ENCODE peak calls at places on chromosomes 7 and 10, in five cellular contexts. One of them, this sample, is unnamed.

GRCh38 chr7:137717811-137718271 is 128.9 kb downstream of the DGKI start:
- DNase-seq in MCF 10A: peak
- DNase-seq in CD4-positive, CD25-positive, alpha-beta regulatory T cell: no peak
- DNase-seq in CD8-positive, alpha-beta memory T cell: no peak
- DNase-seq in stimulated activated CD4-positive, alpha-beta T cell treated with anti-CD3 and anti-CD28 coated beads, Interleukin-1b, Interleukin-23, amount 100 ng/mL, for 1 hour: no peak
- DNase-seq in this sample: no peak

GRCh38 chr10:33552290-33552689 is 217.8 kb upstream of the NRP1 start:
- DNase-seq in MCF 10A: no peak
- DNase-seq in CD4-positive, CD25-positive, alpha-beta regulatory T cell: no peak
- DNase-seq in CD8-positive, alpha-beta memory T cell: no peak
- DNase-seq in stimulated activated CD4-positive, alpha-beta T cell treated with anti-CD3 and anti-CD28 coated beads, Interleukin-1b, Interleukin-23, amount 100 ng/mL, for 1 hour: no peak
- DNase-seq in this sample: no peak

GRCh38 chr10:113287592-113287991 is 265.3 kb upstream of the HABP2 start:
- DNase-seq in MCF 10A: no peak
- DNase-seq in CD4-positive, CD25-positive, alpha-beta regulatory T cell: no peak
- DNase-seq in CD8-positive, alpha-beta memory T cell: no peak
- DNase-seq in stimulated activated CD4-positive, alpha-beta T cell treated with anti-CD3 and anti-CD28 coated beads, Interleukin-1b, Interleukin-23, amount 100 ng/mL, for 1 hour: no peak
- DNase-seq in this sample: no peak

GRCh38 chr10:43857206-43857952 is 208.7 kb upstream of the ZNF32 start:
- DNase-seq in MCF 10A: peak
- DNase-seq in CD4-positive, CD25-positive, alpha-beta regulatory T cell: no peak
- DNase-seq in CD8-positive, alpha-beta memory T cell: no peak
- DNase-seq in stimulated activated CD4-positive, alpha-beta T cell treated with anti-CD3 and anti-CD28 coated beads, Interleukin-1b, Interleukin-23, amount 100 ng/mL, for 1 hour: no peak
- DNase-seq in this sample: no peak

GRCh38 chr10:132186488-132187413 is at the start of gene DPYSL4:
- DNase-seq in MCF 10A: no peak
- DNase-seq in CD4-positive, CD25-positive, alpha-beta regulatory T cell: no peak
- DNase-seq in CD8-positive, alpha-beta memory T cell: peak
- DNase-seq in stimulated activated CD4-positive, alpha-beta T cell treated with anti-CD3 and anti-CD28 coated beads, Interleukin-1b, Interleukin-23, amount 100 ng/mL, for 1 hour: no peak
- DNase-seq in this sample: peak

GRCh38 chr10:72563327-72563932 is 62.4 kb downstream of the MICU1 start:
- DNase-seq in MCF 10A: no peak
- DNase-seq in CD4-positive, CD25-positive, alpha-beta regulatory T cell: no peak
- DNase-seq in CD8-positive, alpha-beta memory T cell: no peak
- DNase-seq in stimulated activated CD4-positive, alpha-beta T cell treated with anti-CD3 and anti-CD28 coated beads, Interleukin-1b, Interleukin-23, amount 100 ng/mL, for 1 hour: no peak
- DNase-seq in this sample: no peak

GRCh38 chr7:103317009-103317408 is 19.8 kb downstream of the PMPCB start:
- DNase-seq in MCF 10A: no peak
- DNase-seq in CD4-positive, CD25-positive, alpha-beta regulatory T cell: no peak
- DNase-seq in CD8-positive, alpha-beta memory T cell: no peak
- DNase-seq in stimulated activated CD4-positive, alpha-beta T cell treated with anti-CD3 and anti-CD28 coated beads, Interleukin-1b, Interleukin-23, amount 100 ng/mL, for 1 hour: no peak
- DNase-seq in this sample: no peak

GRCh38 chr10:131842351-131843088 is 58.3 kb upstream of the PPP2R2D start:
- DNase-seq in MCF 10A: no peak
- DNase-seq in CD4-positive, CD25-positive, alpha-beta regulatory T cell: no peak
- DNase-seq in CD8-positive, alpha-beta memory T cell: no peak
- DNase-seq in stimulated activated CD4-positive, alpha-beta T cell treated with anti-CD3 and anti-CD28 coated beads, Interleukin-1b, Interleukin-23, amount 100 ng/mL, for 1 hour: no peak
- DNase-seq in this sample: no peak

GRCh38 chr7:87060288-87060537 is 759 bp upstream of the ELAPOR2 start:
- DNase-seq in MCF 10A: peak
- DNase-seq in CD4-positive, CD25-positive, alpha-beta regulatory T cell: no peak
- DNase-seq in CD8-positive, alpha-beta memory T cell: no peak
- DNase-seq in stimulated activated CD4-positive, alpha-beta T cell treated with anti-CD3 and anti-CD28 coated beads, Interleukin-1b, Interleukin-23, amount 100 ng/mL, for 1 hour: no peak
- DNase-seq in this sample: no peak

GRCh38 chr7:79199961-79200360 is 253.5 kb downstream of the MAGI2 start:
- DNase-seq in MCF 10A: no peak
- DNase-seq in CD4-positive, CD25-positive, alpha-beta regulatory T cell: no peak
- DNase-seq in CD8-positive, alpha-beta memory T cell: no peak
- DNase-seq in stimulated activated CD4-positive, alpha-beta T cell treated with anti-CD3 and anti-CD28 coated beads, Interleukin-1b, Interleukin-23, amount 100 ng/mL, for 1 hour: no peak
- DNase-seq in this sample: no peak

GRCh38 chr7:69657331-69657730 is 59.1 kb downstream of the AUTS2 start:
- DNase-seq in MCF 10A: no peak
- DNase-seq in CD4-positive, CD25-positive, alpha-beta regulatory T cell: no peak
- DNase-seq in CD8-positive, alpha-beta memory T cell: no peak
- DNase-seq in stimulated activated CD4-positive, alpha-beta T cell treated with anti-CD3 and anti-CD28 coated beads, Interleukin-1b, Interleukin-23, amount 100 ng/mL, for 1 hour: no peak
- DNase-seq in this sample: no peak

GRCh38 chr7:107652642-107653041 is 8.0 kb upstream of the SLC26A4 start:
- DNase-seq in MCF 10A: no peak
- DNase-seq in CD4-positive, CD25-positive, alpha-beta regulatory T cell: no peak
- DNase-seq in CD8-positive, alpha-beta memory T cell: no peak
- DNase-seq in stimulated activated CD4-positive, alpha-beta T cell treated with anti-CD3 and anti-CD28 coated beads, Interleukin-1b, Interleukin-23, amount 100 ng/mL, for 1 hour: no peak
- DNase-seq in this sample: no peak

GRCh38 chr10:128080231-128080630 is 46.0 kb downstream of the MKI67 start:
- DNase-seq in MCF 10A: no peak
- DNase-seq in CD4-positive, CD25-positive, alpha-beta regulatory T cell: no peak
- DNase-seq in CD8-positive, alpha-beta memory T cell: no peak
- DNase-seq in stimulated activated CD4-positive, alpha-beta T cell treated with anti-CD3 and anti-CD28 coated beads, Interleukin-1b, Interleukin-23, amount 100 ng/mL, for 1 hour: no peak
- DNase-seq in this sample: no peak

GRCh38 chr10:22550732-22551131 is 163.6 kb downstream of the PIP4K2A start:
- DNase-seq in MCF 10A: peak
- DNase-seq in CD4-positive, CD25-positive, alpha-beta regulatory T cell: peak
- DNase-seq in CD8-positive, alpha-beta memory T cell: peak
- DNase-seq in stimulated activated CD4-positive, alpha-beta T cell treated with anti-CD3 and anti-CD28 coated beads, Interleukin-1b, Interleukin-23, amount 100 ng/mL, for 1 hour: peak
- DNase-seq in this sample: peak

GRCh38 chr7:44313621-44314031 is 11.8 kb downstream of the CAMK2B start:
- DNase-seq in MCF 10A: no peak
- DNase-seq in CD4-positive, CD25-positive, alpha-beta regulatory T cell: no peak
- DNase-seq in CD8-positive, alpha-beta memory T cell: no peak
- DNase-seq in stimulated activated CD4-positive, alpha-beta T cell treated with anti-CD3 and anti-CD28 coated beads, Interleukin-1b, Interleukin-23, amount 100 ng/mL, for 1 hour: no peak
- DNase-seq in this sample: no peak

GRCh38 chr7:14332155-14332554 is 342.7 kb upstream of the ETV1 start:
- DNase-seq in MCF 10A: no peak
- DNase-seq in CD4-positive, CD25-positive, alpha-beta regulatory T cell: no peak
- DNase-seq in CD8-positive, alpha-beta memory T cell: no peak
- DNase-seq in stimulated activated CD4-positive, alpha-beta T cell treated with anti-CD3 and anti-CD28 coated beads, Interleukin-1b, Interleukin-23, amount 100 ng/mL, for 1 hour: no peak
- DNase-seq in this sample: no peak

GRCh38 chr10:31399171-31399570 is 80.2 kb downstream of the ZEB1 start:
- DNase-seq in MCF 10A: no peak
- DNase-seq in CD4-positive, CD25-positive, alpha-beta regulatory T cell: no peak
- DNase-seq in CD8-positive, alpha-beta memory T cell: no peak
- DNase-seq in stimulated activated CD4-positive, alpha-beta T cell treated with anti-CD3 and anti-CD28 coated beads, Interleukin-1b, Interleukin-23, amount 100 ng/mL, for 1 hour: no peak
- DNase-seq in this sample: no peak

GRCh38 chr7:128425851-128426250 is 16.1 kb upstream of the IMPDH1 start:
- DNase-seq in MCF 10A: peak
- DNase-seq in CD4-positive, CD25-positive, alpha-beta regulatory T cell: peak
- DNase-seq in CD8-positive, alpha-beta memory T cell: peak
- DNase-seq in stimulated activated CD4-positive, alpha-beta T cell treated with anti-CD3 and anti-CD28 coated beads, Interleukin-1b, Interleukin-23, amount 100 ng/mL, for 1 hour: peak
- DNase-seq in this sample: peak

GRCh38 chr10:132536241-132536963 is 1.2 kb upstream of the INPP5A start:
- DNase-seq in MCF 10A: peak
- DNase-seq in CD4-positive, CD25-positive, alpha-beta regulatory T cell: no peak
- DNase-seq in CD8-positive, alpha-beta memory T cell: no peak
- DNase-seq in stimulated activated CD4-positive, alpha-beta T cell treated with anti-CD3 and anti-CD28 coated beads, Interleukin-1b, Interleukin-23, amount 100 ng/mL, for 1 hour: no peak
- DNase-seq in this sample: no peak

GRCh38 chr7:157465597-157466348 is 129.0 kb downstream of the DNAJB6 start:
- DNase-seq in MCF 10A: no peak
- DNase-seq in CD4-positive, CD25-positive, alpha-beta regulatory T cell: no peak
- DNase-seq in CD8-positive, alpha-beta memory T cell: no peak
- DNase-seq in stimulated activated CD4-positive, alpha-beta T cell treated with anti-CD3 and anti-CD28 coated beads, Interleukin-1b, Interleukin-23, amount 100 ng/mL, for 1 hour: no peak
- DNase-seq in this sample: no peak